ENCODE peak calls at places on chromosomes 3 and 15, in nine cellular contexts. O is stomach; E is myocyte; M is naive thymus-derived CD4-positive, alpha-beta T cell; J is T-helper 9 cell; X is tibial nerve; A is neural crest cell; Q is HTR-8/SVneo; G is dorsolateral prefrontal cortex. Z is an unnamed sample.

GRCh38 chr3:43755511-43756200 is 64.9 kb downstream of the ABHD5 start:
- DNase-seq in O (no peak), E (no peak), M (no peak), J (no peak), X (no peak), A (no peak), Q (no peak), G (no peak), Z (no peak)

GRCh38 chr15:97815841-97816240 is 144.7 kb upstream of the ARRDC4 start:
- DNase-seq in O (no peak), E (no peak), M (no peak), J (no peak), X (no peak), A (no peak), Q (no peak), G (no peak), Z (no peak)

GRCh38 chr3:194204793-194205065 is 68.8 kb downstream of the HES1 start:
- DNase-seq in O (no peak), E (no peak), M (no peak), J (no peak), X (no peak), A (no peak), Q (no peak), G (no peak), Z (no peak)

GRCh38 chr15:62706361-62706760 is 336.2 kb upstream of the TPM1 start:
- DNase-seq in O (no peak), E (peak), M (no peak), J (no peak), X (no peak), A (no peak), Q (no peak), G (no peak), Z (no peak)

GRCh38 chr3:193207290-193207689 is 33.7 kb upstream of the PLAAT1 start:
- DNase-seq in O (no peak), E (no peak), M (no peak), J (no peak), X (no peak), A (no peak), Q (no peak), G (no peak), Z (no peak)

GRCh38 chr3:119302697-119303630 is 8.8 kb downstream of the ARHGAP31 start:
- DNase-seq in O (no peak), E (no peak), M (no peak), J (no peak), X (no peak), A (no peak), Q (no peak), G (no peak), Z (no peak)

GRCh38 chr15:59260090-59260489 is 53.4 kb downstream of the LDHAL6B start:
- DNase-seq in O (no peak), E (no peak), M (no peak), J (no peak), X (no peak), A (peak), Q (no peak), G (peak), Z (no peak)

GRCh38 chr3:3798641-3799113 is 554 bp upstream of the LRRN1 start:
- DNase-seq in O (peak), E (no peak), M (peak), J (no peak), X (no peak), A (no peak), Q (no peak), G (peak), Z (peak)

GRCh38 chr15:79078763-79079395 is 11.7 kb downstream of the RASGRF1 start:
- DNase-seq in O (no peak), E (no peak), M (no peak), J (no peak), X (no peak), A (no peak), Q (no peak), G (no peak), Z (no peak)

GRCh38 chr3:33317963-33318708 is 40.9 kb downstream of the FBXL2 start:
- DNase-seq in O (no peak), E (no peak), M (no peak), J (no peak), X (no peak), A (no peak), Q (peak), G (no peak), Z (no peak)

GRCh38 chr15:100929641-100930042 is 10.5 kb downstream of the LRRK1 start:
- DNase-seq in O (no peak), E (no peak), M (no peak), J (no peak), X (no peak), A (no peak), Q (no peak), G (no peak), Z (peak)

GRCh38 chr3:46929324-46929723 is 47.2 kb downstream of the CCDC12 start:
- DNase-seq in O (peak), E (peak), M (no peak), J (no peak), X (no peak), A (no peak), Q (no peak), G (no peak), Z (no peak)

GRCh38 chr3:63921741-63922482 is 9.7 kb upstream of the SCAANT1 start:
- DNase-seq in O (no peak), E (no peak), M (no peak), J (no peak), X (no peak), A (no peak), Q (no peak), G (no peak), Z (no peak)

GRCh38 chr15:81809543-81809942 is 236.3 kb downstream of the MEX3B start:
- DNase-seq in O (no peak), E (peak), M (no peak), J (no peak), X (no peak), A (no peak), Q (peak), G (no peak), Z (peak)

GRCh38 chr3:153970735-153971347 is 150.3 kb upstream of the ARHGEF26 start:
- DNase-seq in O (no peak), E (peak), M (no peak), J (no peak), X (no peak), A (no peak), Q (peak), G (no peak), Z (no peak)

GRCh38 chr15:84915011-84915958 is 30.8 kb downstream of the SLC28A1 start:
- DNase-seq in O (peak), E (peak), M (peak), J (no peak), X (peak), A (no peak), Q (peak), G (no peak), Z (peak)

GRCh38 chr3:11001020-11001657 is 8.6 kb downstream of the SLC6A1 start:
- DNase-seq in O (no peak), E (no peak), M (no peak), J (no peak), X (no peak), A (peak), Q (no peak), G (peak), Z (no peak)

GRCh38 chr3:57179580-57180410 is 14.6 kb upstream of the IL17RD start:
- DNase-seq in O (no peak), E (peak), M (no peak), J (no peak), X (no peak), A (no peak), Q (no peak), G (no peak), Z (no peak)

GRCh38 chr15:53160092-53160704 is 370.1 kb upstream of the ONECUT1 start:
- DNase-seq in O (no peak), E (no peak), M (no peak), J (no peak), X (no peak), A (no peak), Q (no peak), G (no peak), Z (no peak)

GRCh38 chr3:53715815-53716483 is 130.3 kb downstream of the CHDH start:
- DNase-seq in O (peak), E (no peak), M (no peak), J (no peak), X (no peak), A (no peak), Q (no peak), G (no peak), Z (no peak)

GRCh38 chr15:72492733-72493132 is 18.6 kb downstream of the ARIH1 start:
- DNase-seq in O (no peak), E (no peak), M (no peak), J (no peak), X (no peak), A (no peak), Q (no peak), G (no peak), Z (no peak)

GRCh38 chr15:97101572-97101971 is 771.1 kb downstream of the NR2F2 start:
- DNase-seq in O (no peak), E (no peak), M (no peak), J (no peak), X (no peak), A (no peak), Q (no peak), G (no peak), Z (no peak)

GRCh38 chr3:53674582-53674981 is 171.6 kb downstream of the CHDH start:
- DNase-seq in O (no peak), E (no peak), M (no peak), J (no peak), X (no peak), A (no peak), Q (no peak), G (no peak), Z (no peak)

GRCh38 chr3:141368925-141369794 is 856 bp downstream of the ZBTB38 start:
- DNase-seq in O (no peak), E (no peak), M (no peak), J (no peak), X (no peak), A (no peak), Q (no peak), G (no peak), Z (no peak)

GRCh38 chr15:67548862-67549651 is 6.6 kb downstream of the MAP2K5 start:
- DNase-seq in O (peak), E (peak), M (no peak), J (no peak), X (no peak), A (peak), Q (no peak), G (peak), Z (peak)

GRCh38 chr3:123068227-123069020 is 1.6 kb downstream of the PDIA5 start:
- DNase-seq in O (peak), E (no peak), M (no peak), J (no peak), X (no peak), A (no peak), Q (no peak), G (no peak), Z (peak)

Z was measured in glutamatergic neuron.